ENCODE peak calls at places on chromosome 10, in four cellular contexts. X, W, P and D are unnamed samples.
A peak's percentile ranks its signal among the peaks of the same experiment; 100 is the strongest.

GRCh38 chr10:29962451-29962850 is 96.9 kb downstream of the JCAD start:
- DNase-seq in X (no peak), W (no peak), P (no peak), D (no peak)

GRCh38 chr10:10850227-10850626 is 167.4 kb upstream of the CELF2 start:
- DNase-seq in X (no peak), W (no peak), P (no peak), D (no peak)

GRCh38 chr10:132665946-132666732 is 119.8 kb downstream of the NKX6-2 start:
- DNase-seq in X (no peak), W (no peak), P (no peak), D (peak; percentile 95)

GRCh38 chr10:118216071-118216470 is 126.1 kb downstream of the FAM204A start:
- DNase-seq in X (no peak), W (no peak), P (no peak), D (no peak)

GRCh38 chr10:108791794-108792474 is 1131.4 kb downstream of the XPNPEP1 start:
- DNase-seq in X (no peak), W (no peak), P (no peak), D (peak; percentile 71)

GRCh38 chr10:86402283-86402931 is 35.8 kb upstream of the GRID1 start:
- DNase-seq in X (no peak), W (peak; percentile 34), P (no peak), D (peak; percentile 67)

GRCh38 chr10:17348111-17349008 is 106.0 kb downstream of the ST8SIA6 start:
- DNase-seq in X (no peak), W (peak; percentile 43), P (no peak), D (peak; percentile 94)

GRCh38 chr10:67115972-67116371 is 190.1 kb downstream of the LRRTM3 start:
- DNase-seq in X (no peak), W (no peak), P (no peak), D (no peak)

GRCh38 chr10:66467042-66467441 is 458.8 kb upstream of the LRRTM3 start:
- DNase-seq in X (no peak), W (no peak), P (no peak), D (no peak)

GRCh38 chr10:117496616-117497028 is 45.9 kb upstream of the EMX2 start:
- DNase-seq in X (peak; percentile 73), W (peak; percentile 88), P (peak; percentile 62), D (peak; percentile 95)

GRCh38 chr10:59553127-59553649 is 156.5 kb downstream of the SLC16A9 start:
- DNase-seq in X (no peak), W (peak; percentile 11), P (no peak), D (no peak)

GRCh38 chr10:90007226-90007625 is 305.8 kb downstream of the KIF20B start:
- DNase-seq in X (no peak), W (no peak), P (no peak), D (peak; percentile 0)

GRCh38 chr10:104333037-104333727 is 5.1 kb downstream of the ITPRIP start:
- DNase-seq in X (no peak), W (peak; percentile 39), P (peak; percentile 27), D (no peak)

GRCh38 chr10:5615263-5615820 is 51.1 kb downstream of the ASB13 start:
- DNase-seq in X (no peak), W (no peak), P (no peak), D (no peak)

GRCh38 chr10:117543245-117543998 is 876 bp downstream of the EMX2 start:
- DNase-seq in X (no peak), W (peak; percentile 72), P (no peak), D (peak; percentile 82)

GRCh38 chr10:24988831-24989769 is 26.9 kb downstream of the ENKUR start:
- DNase-seq in X (no peak), W (no peak), P (no peak), D (no peak)

DNA sequence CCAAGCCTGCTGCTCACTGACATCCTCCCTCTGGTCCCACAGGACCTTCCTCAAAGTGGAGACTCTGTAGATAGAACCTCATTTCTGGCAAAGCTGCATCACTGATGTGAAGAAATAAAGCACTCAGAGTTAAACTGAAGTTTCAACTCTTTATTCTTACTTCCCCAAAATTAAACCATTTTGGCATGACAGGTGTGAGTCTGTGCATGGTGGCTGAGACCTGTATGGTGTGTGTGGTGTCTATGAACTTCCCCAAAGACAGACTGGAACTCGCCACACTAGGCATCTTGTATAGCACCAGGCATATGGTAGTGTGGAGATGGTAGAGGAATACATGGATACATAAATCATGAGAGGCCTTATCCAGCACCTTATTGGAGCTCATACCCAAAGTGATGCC is 6.6 kb upstream of the WDFY4 start:
- DNase-seq in X (no peak), W (no peak), P (peak; percentile 67), D (no peak)
- H2AFZ ChIP-seq in X (no peak overlapping the region), W (no peak overlapping the region), P (no peak overlapping the region), D (no peak overlapping the region)

GRCh38 chr10:102394801-102395676 is 466 bp upstream of the NFKB2 start:
- DNase-seq in X (peak; percentile 91), W (peak; percentile 95), P (peak; percentile 89), D (peak; percentile 92)
- TF ChIP-seq EZH2phosphoT487 in X (no peak), W (no peak), P (no peak), D (no peak)

GRCh38 chr10:3148041-3148440 is 24.5 kb downstream of the PITRM1 start:
- DNase-seq in X (no peak), W (no peak), P (no peak), D (no peak)
- H3K36me3 ChIP-seq in X (no peaks in the 10 kb centered on the region), W (peaks cover 3% of the 10 kb centered on the region), P (peaks cover 53% of the 10 kb centered on the region), D (peaks cover 72% of the 10 kb centered on the region)

DNA sequence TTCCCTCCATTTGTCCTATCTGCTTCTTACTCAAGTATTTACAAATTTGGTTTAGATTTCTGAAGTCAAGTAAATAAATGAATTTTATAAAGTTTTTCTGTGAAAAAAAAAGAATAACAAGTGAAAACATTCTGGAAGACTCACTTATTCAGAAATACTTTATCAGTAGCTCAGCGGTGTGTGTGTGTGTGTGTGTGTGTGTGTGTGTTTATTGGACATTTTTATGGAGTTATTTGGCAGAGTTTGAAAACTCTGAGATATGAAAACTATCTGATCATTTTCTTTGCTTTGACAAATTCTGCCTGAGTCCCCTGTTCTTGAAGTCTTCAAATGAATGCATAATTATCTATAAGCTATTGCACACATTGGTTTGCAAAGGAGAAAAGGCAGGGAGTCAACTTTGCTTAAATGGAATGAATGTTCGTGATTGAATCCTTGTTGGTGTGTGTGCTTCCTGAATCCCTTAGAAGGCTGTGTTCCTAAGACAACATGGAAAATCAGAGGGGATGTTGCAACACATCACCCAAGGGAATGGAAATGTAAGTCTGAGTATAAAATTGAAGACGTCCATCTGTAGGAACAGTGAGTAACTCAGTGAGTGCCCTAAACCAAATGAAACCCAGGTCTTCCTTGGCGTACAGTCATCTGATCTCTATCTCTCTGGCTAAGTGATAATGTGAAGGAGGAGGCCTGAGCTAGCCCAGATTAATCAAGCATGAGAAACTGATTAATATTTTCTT is 160.9 kb downstream of the REEP3 start:
- DNase-seq in X (no peak), W (no peak), P (no peak), D (peak; percentile 90)
- H2AFZ ChIP-seq in X (no peak overlapping the region), W (peak overlapping the region; percentile 15), P (no peak overlapping the region), D (peak overlapping the region; percentile 30)

GRCh38 chr10:127150136-127150535 is 46.3 kb downstream of the INSYN2A start:
- DNase-seq in X (no peak), W (peak; percentile 28), P (no peak), D (peak; percentile 85)
- TF ChIP-seq EZH2phosphoT487 in X (no peak), W (no peak), P (no peak), D (no peak)

GRCh38 chr10:99756158-99756557 is 24.1 kb downstream of the CUTC start:
- DNase-seq in X (no peak), W (no peak), P (no peak), D (no peak)
- H3K36me3 ChIP-seq in X (peaks cover 6% of the 10 kb centered on the region), W (peaks cover 11% of the 10 kb centered on the region), P (peaks cover 100% of the 10 kb centered on the region), D (peaks cover 24% of the 10 kb centered on the region)

GRCh38 chr10:102119417-102120141 is 589 bp downstream of the LDB1 start:
- DNase-seq in X (peak; percentile 18), W (peak; percentile 82), P (peak; percentile 69), D (peak; percentile 69)
- H2AFZ ChIP-seq in X (peak overlapping the region; percentile 80), W (no peak overlapping the region), P (no peak overlapping the region), D (peak overlapping the region; percentile 70)

DNA sequence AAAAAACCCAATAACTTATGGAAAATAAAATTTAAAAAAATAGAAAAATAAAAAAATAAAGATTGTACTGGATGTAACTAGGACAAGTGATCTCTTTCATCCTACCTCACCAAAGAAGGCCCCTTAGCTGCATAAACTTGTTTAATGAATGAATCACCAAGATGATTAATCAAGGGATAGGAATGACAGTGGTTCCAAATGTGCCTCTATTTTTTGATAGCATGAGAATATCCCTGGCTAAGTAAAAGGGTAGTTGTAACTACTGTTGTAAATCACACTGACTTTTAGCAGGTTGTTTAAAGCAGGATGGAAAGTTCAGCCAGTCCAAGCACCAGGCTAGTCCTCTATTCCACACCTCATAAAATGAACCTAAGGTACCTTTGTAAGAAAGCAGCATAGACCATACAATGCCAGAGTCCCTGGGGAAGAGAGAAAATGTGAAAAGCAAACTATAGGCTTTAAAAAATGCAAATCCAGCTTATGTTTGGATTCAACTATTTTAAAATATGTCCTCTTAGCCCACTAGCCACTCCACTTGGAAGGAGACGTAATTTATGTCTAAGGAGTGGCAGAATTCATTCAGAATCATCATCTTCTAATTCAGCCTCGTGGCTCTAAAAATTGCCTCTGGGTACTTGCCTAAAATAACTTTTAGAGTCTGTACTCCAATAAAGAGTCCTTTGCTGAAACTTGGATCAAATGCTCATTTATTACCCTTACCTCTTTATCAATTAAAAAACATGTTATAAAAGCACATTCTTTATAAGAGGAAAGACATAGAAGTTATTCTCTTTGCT is 126.7 kb downstream of the SKIDA1 start:
- DNase-seq in X (no peak), W (no peak), P (no peak), D (peak; percentile 67)
- TF ChIP-seq EZH2phosphoT487 in X (no peak), W (no peak), P (no peak), D (no peak)

GRCh38 chr10:103086261-103086660 is 106.8 kb downstream of the NT5C2 start:
- DNase-seq in X (no peak), W (no peak), P (no peak), D (no peak)

GRCh38 chr10:103083266-103083976 is 109.7 kb downstream of the NT5C2 start:
- DNase-seq in X (no peak), W (no peak), P (no peak), D (no peak)

GRCh38 chr10:103083977-103084320 is 109.1 kb downstream of the NT5C2 start:
- DNase-seq in X (no peak), W (no peak), P (no peak), D (no peak)

GRCh38 chr10:103089493-103089892 is 103.6 kb downstream of the NT5C2 start:
- DNase-seq in X (no peak), W (no peak), P (no peak), D (no peak)

GRCh38 chr10:103086799-103087198 is 106.3 kb downstream of the NT5C2 start:
- DNase-seq in X (no peak), W (no peak), P (no peak), D (no peak)
- H3K36me3 ChIP-seq in X (no peaks in the 10 kb centered on the region), W (peaks cover 36% of the 10 kb centered on the region), P (peaks cover 88% of the 10 kb centered on the region), D (peaks cover 68% of the 10 kb centered on the region)